ENCODE peak calls at places on chromosomes 16 and 17, in eight cellular contexts. T is activated T-helper 2 cell treated with anti-CD3 and anti-CD28 coated beads, Interferon-gamma antibody, Interleukin-2, Interleukin-4, amounts not matched to agents 10 μg/mL and 5 μg/mL and 100 μg/mL, durations not matched to agents 14 hours and 24 hours and 36 hours; P is HL-60; A is ACHN; H is H9; G is right cardiac atrium; N is T-helper 2 cell; F is D721Med. D is an unnamed sample.

GRCh38 chr17:37180371-37180770 is 195.4 kb upstream of the C17orf78 start:
- DNase-seq in T (no peak), P (no peak), A (no peak), H (no peak), G (no peak), N (no peak), F (no peak), D (no peak)

GRCh38 chr17:63445571-63446217 is 412 bp downstream of the CYB561 start:
- DNase-seq in T (no peak), P (no peak), A (peak; percentile 77), H (peak; percentile 91), G (peak; percentile 63), N (peak; percentile 44), F (no peak), D (no peak)

GRCh38 chr16:48117217-48118105 is 38.3 kb downstream of the ABCC12 start:
- DNase-seq in T (peak; percentile 36), P (peak; percentile 25), A (peak; percentile 73), H (peak; percentile 89), G (peak; percentile 50), N (peak; percentile 40), F (peak; percentile 74), D (peak; percentile 61)

GRCh38 chr17:3043737-3044365 is 19.6 kb downstream of the OR1D5 start:
- DNase-seq in T (no peak), P (no peak), A (peak; percentile 19), H (no peak), G (no peak), N (no peak), F (no peak), D (no peak)

GRCh38 chr17:77944390-77945222 is 13.9 kb upstream of the TNRC6C start:
- DNase-seq in T (no peak), P (no peak), A (no peak), H (no peak), G (peak; percentile 71), N (no peak), F (no peak), D (no peak)

GRCh38 chr16:87123356-87124001 is 193.7 kb downstream of the C16orf95 start:
- DNase-seq in T (no peak), P (no peak), A (no peak), H (no peak), G (no peak), N (no peak), F (no peak), D (no peak)

GRCh38 chr16:54312502-54312991 is 26.0 kb upstream of the IRX3 start:
- DNase-seq in T (no peak), P (no peak), A (no peak), H (no peak), G (no peak), N (no peak), F (no peak), D (no peak)

GRCh38 chr16:2450535-2450934 is 9.4 kb upstream of the TEDC2 start:
- DNase-seq in T (no peak), P (no peak), A (no peak), H (no peak), G (peak; percentile 54), N (no peak), F (no peak), D (no peak)

GRCh38 chr17:82031303-82031884 is at the start of gene RAC3:
- DNase-seq in T (no peak), P (no peak), A (peak; percentile 54), H (no peak), G (no peak), N (no peak), F (no peak), D (no peak)

GRCh38 chr16:396605-397004 is 394 bp upstream of the NME4 start:
- DNase-seq in T (no peak), P (peak; percentile 67), A (peak; percentile 50), H (peak; percentile 80), G (peak; percentile 82), N (no peak), F (peak; percentile 70), D (peak; percentile 60)

GRCh38 chr16:89506791-89507191 is 1.4 kb upstream of the SPG7 start:
- DNase-seq in T (no peak), P (no peak), A (no peak), H (no peak), G (peak; percentile 52), N (no peak), F (no peak), D (no peak)

GRCh38 chr17:39208893-39209292 is 8.8 kb downstream of the RPL19 start:
- DNase-seq in T (no peak), P (peak; percentile 67), A (no peak), H (no peak), G (peak; percentile 58), N (no peak), F (no peak), D (no peak)

GRCh38 chr16:67260426-67261063 is 11.8 kb downstream of the SLC9A5 start:
- DNase-seq in T (no peak), P (no peak), A (peak; percentile 71), H (peak; percentile 46), G (no peak), N (no peak), F (no peak), D (no peak)

GRCh38 chr16:12709807-12710206 is 93.9 kb downstream of the CPPED1 start:
- DNase-seq in T (no peak), P (no peak), A (no peak), H (no peak), G (no peak), N (no peak), F (no peak), D (no peak)

GRCh38 chr17:64223283-64223682 is 39.8 kb downstream of the TEX2 start:
- DNase-seq in T (no peak), P (no peak), A (no peak), H (no peak), G (no peak), N (no peak), F (no peak), D (no peak)

GRCh38 chr17:79520134-79520892 is 90.5 kb downstream of the RBFOX3 start:
- DNase-seq in T (no peak), P (no peak), A (no peak), H (no peak), G (no peak), N (no peak), F (no peak), D (no peak)

GRCh38 chr17:17971431-17972125 is 622 bp downstream of the TOM1L2 start:
- DNase-seq in T (no peak), P (peak; percentile 4), A (peak; percentile 37), H (no peak), G (peak; percentile 81), N (no peak), F (no peak), D (no peak)

GRCh38 chr16:86010680-86011141 is 111.7 kb downstream of the IRF8 start:
- DNase-seq in T (no peak), P (no peak), A (no peak), H (no peak), G (no peak), N (no peak), F (no peak), D (no peak)

GRCh38 chr17:80640379-80641071 is 95.9 kb downstream of the RPTOR start:
- DNase-seq in T (no peak), P (no peak), A (no peak), H (no peak), G (peak; percentile 26), N (no peak), F (no peak), D (no peak)

GRCh38 chr17:1898332-1898731 is 68.5 kb downstream of the RPA1 start:
- DNase-seq in T (no peak), P (no peak), A (no peak), H (no peak), G (no peak), N (no peak), F (no peak), D (no peak)

GRCh38 chr16:73205153-73205549 is 157.2 kb upstream of the ZFHX3 start:
- DNase-seq in T (no peak), P (no peak), A (no peak), H (no peak), G (no peak), N (no peak), F (no peak), D (no peak)

GRCh38 chr16:83348991-83349390 is 458.8 kb upstream of the HSBP1 start:
- DNase-seq in T (no peak), P (no peak), A (no peak), H (no peak), G (no peak), N (no peak), F (no peak), D (no peak)

GRCh38 chr16:4517812-4518211 is 20.8 kb downstream of the CDIP1 start:
- DNase-seq in T (no peak), P (no peak), A (peak; percentile 55), H (peak; percentile 84), G (no peak), N (no peak), F (peak; percentile 35), D (no peak)

GRCh38 chr17:36935681-36936454 is 1.4 kb upstream of the LHX1 start:
- DNase-seq in T (no peak), P (no peak), A (peak; percentile 74), H (peak; percentile 84), G (no peak), N (no peak), F (no peak), D (no peak)

GRCh38 chr17:56699186-56699895 is 105.8 kb downstream of the NOG start:
- DNase-seq in T (no peak), P (no peak), A (peak; percentile 100), H (peak; percentile 92), G (peak; percentile 62), N (no peak), F (no peak), D (no peak)